ENCODE peak calls at places on chromosome 22, in eight cellular contexts. F is EH, I is AG04449, Q is COR-L47, T is MG63, S is LoVo, K is HTR-8/SVneo, E is posterior cingulate gyrus. W is an unnamed sample.
A peak's percentile ranks its signal among the peaks of the same experiment; 100 is the strongest.

GRCh38 chr22:41445171-41446056 is 1.2 kb downstream of the TOB2 start:
- DNase-seq in F (peak; percentile 23), I (no peak), Q (peak; percentile 5), T (peak; percentile 35), S (peak; percentile 29), K (no peak), E (no peak), W (no peak)

GRCh38 chr22:50245214-50246072 is 620 bp upstream of the TUBGCP6 start:
- DNase-seq in F (no peak), I (no peak), Q (no peak), T (no peak), S (peak; percentile 22), K (no peak), E (no peak), W (no peak)

GRCh38 chr22:49351761-49352221 is 475.9 kb downstream of the BRD1 start:
- DNase-seq in F (no peak), I (no peak), Q (no peak), T (no peak), S (no peak), K (no peak), E (no peak), W (no peak)

GRCh38 chr22:20750461-20751184 is 23.3 kb upstream of the SERPIND1 start:
- DNase-seq in F (peak; percentile 88), I (peak; percentile 56), Q (no peak), T (peak; percentile 66), S (peak; percentile 29), K (peak; percentile 25), E (peak; percentile 49), W (peak; percentile 58)

GRCh38 chr22:46758867-46759290 is 3.6 kb upstream of the TBC1D22A start:
- DNase-seq in F (peak; percentile 62), I (no peak), Q (no peak), T (peak; percentile 35), S (peak; percentile 67), K (peak; percentile 29), E (no peak), W (peak; percentile 51)

GRCh38 chr22:27669798-27670599 is 131.6 kb downstream of the MN1 start:
- DNase-seq in F (no peak), I (no peak), Q (no peak), T (no peak), S (no peak), K (no peak), E (no peak), W (no peak)

GRCh38 chr22:38176170-38176741 is 5.4 kb downstream of the PLA2G6 start:
- DNase-seq in F (peak; percentile 98), I (peak; percentile 41), Q (no peak), T (peak; percentile 99), S (no peak), K (no peak), E (no peak), W (peak; percentile 94)

GRCh38 chr22:44403930-44404329 is 91.2 kb upstream of the SHISAL1 start:
- DNase-seq in F (no peak), I (no peak), Q (no peak), T (no peak), S (no peak), K (no peak), E (peak; percentile 15), W (no peak)

GRCh38 chr22:30763815-30764686 is 69.4 kb downstream of the OSBP2 start:
- DNase-seq in F (peak; percentile 83), I (peak; percentile 45), Q (peak; percentile 61), T (peak; percentile 65), S (peak; percentile 61), K (peak; percentile 68), E (no peak), W (peak; percentile 29)

GRCh38 chr22:48054596-48054995 is 1292.1 kb downstream of the TBC1D22A start:
- DNase-seq in F (no peak), I (no peak), Q (no peak), T (no peak), S (no peak), K (no peak), E (no peak), W (no peak)

GRCh38 chr22:20080445-20080775 is 369 bp downstream of the DGCR8 start:
- DNase-seq in F (peak; percentile 60), I (no peak), Q (peak; percentile 71), T (peak; percentile 73), S (peak; percentile 45), K (peak; percentile 47), E (peak; percentile 42), W (no peak)

GRCh38 chr22:36561291-36561811 is 32.4 kb upstream of the EIF3D start:
- DNase-seq in F (no peak), I (no peak), Q (no peak), T (no peak), S (no peak), K (no peak), E (no peak), W (no peak)

GRCh38 chr22:45007946-45008852 is 1.6 kb downstream of the PHF21B start:
- DNase-seq in F (peak; percentile 3), I (no peak), Q (no peak), T (peak; percentile 20), S (no peak), K (no peak), E (peak; percentile 47), W (peak; percentile 6)

GRCh38 chr22:44329179-44329796 is 16.5 kb upstream of the SHISAL1 start:
- DNase-seq in F (peak; percentile 20), I (no peak), Q (no peak), T (peak; percentile 61), S (peak; percentile 15), K (no peak), E (no peak), W (no peak)

GRCh38 chr22:28442951-28443876 is 236.4 kb downstream of the TTC28 start:
- DNase-seq in F (peak; percentile 80), I (no peak), Q (no peak), T (peak; percentile 68), S (no peak), K (peak; percentile 46), E (peak; percentile 67), W (peak; percentile 65)

W was measured in foreskin melanocyte.